ENCODE peak calls at places on chromosomes 12 and 14, in six cellular contexts. R is activated T-cell treated with anti-CD3 and anti-CD28 coated beads, Interleukin-2, amount 50 U/mL, for 48 hours; A is A172; S is breast epithelium; M is NCI-H2171; D is dorsolateral prefrontal cortex. P is an unnamed sample.

GRCh38 chr14:52683985-52684520 is 11.3 kb downstream of the ERO1A start:
- DNase-seq in A (no peak), M (no peak), R (no peak), D (no peak), S (no peak), P (no peak)

GRCh38 chr12:26182377-26182776 is 13.0 kb upstream of the SSPN start:
- DNase-seq in M (no peak), D (no peak), R (no peak), A (no peak), S (no peak), P (no peak)

GRCh38 chr14:104388631-104389325 is 190.8 kb upstream of the C14orf180 start:
- DNase-seq in S (no peak), R (peak), M (no peak), D (peak), A (no peak), P (no peak)

GRCh38 chr12:71183018-71183417 is 25.2 kb upstream of the TSPAN8 start:
- DNase-seq in A (peak), M (no peak), R (no peak), S (no peak), D (no peak), P (no peak)

GRCh38 chr12:49698619-49699545 is 8.3 kb downstream of the FMNL3 start:
- DNase-seq in A (peak), D (no peak), M (no peak), R (peak), S (no peak), P (no peak)

GRCh38 chr12:55659486-55660385 is 23.0 kb downstream of the OR10P1 start:
- DNase-seq in D (no peak), R (no peak), M (no peak), S (no peak), A (peak), P (no peak)

GRCh38 chr14:89447182-89447970 is 30.3 kb upstream of the FOXN3 start:
- DNase-seq in R (no peak), D (no peak), M (no peak), S (no peak), A (no peak), P (no peak)

GRCh38 chr12:100384549-100384916 is 27.7 kb downstream of the SLC17A8 start:
- DNase-seq in S (no peak), M (no peak), A (no peak), D (no peak), R (no peak), P (no peak)

GRCh38 chr14:53793790-53794560 is 162.7 kb downstream of the BMP4 start:
- DNase-seq in M (no peak), A (peak), D (peak), R (no peak), S (no peak), P (peak)

GRCh38 chr12:109654357-109654756 is 59.3 kb upstream of the FAM222A start:
- DNase-seq in A (no peak), R (no peak), S (no peak), M (no peak), D (no peak), P (no peak)

GRCh38 chr12:110780448-110780847 is 37.8 kb upstream of the PPP1CC start:
- DNase-seq in S (no peak), R (peak), M (no peak), A (no peak), D (no peak), P (no peak)